ENCODE peak calls at places on chromosomes 13 and 19, in seven cellular contexts. Y is RPMI7951; L is midbrain; K is mesendoderm; V is stimulated activated CD8-positive, alpha-beta memory T cell treated with anti-CD3 and anti-CD28 coated beads, Interleukin-15, amount 100 ng/mL, for 24 hours; P is activated CD8-positive, alpha-beta T cell treated with anti-CD3 and anti-CD28 coated beads, Interleukin-2, amount 10 ng/mL, durations not matched to agents 7 days and 5 days; E is EL. D is an unnamed sample.

GRCh38 chr19:6357995-6358394 is 3.3 kb upstream of the CLPP start:
- DNase-seq in Y (peak), L (no peak), K (no peak), V (no peak), P (no peak), E (no peak), D (no peak)

GRCh38 chr13:44812818-44813217 is 176.5 kb downstream of the NUFIP1 start:
- DNase-seq in Y (no peak), L (no peak), K (no peak), V (no peak), P (no peak), E (no peak), D (no peak)

GRCh38 chr13:51793570-51794273 is 10.2 kb downstream of the DHRS12 start:
- DNase-seq in Y (peak), L (no peak), K (peak), V (no peak), P (no peak), E (peak), D (no peak)

GRCh38 chr19:6752257-6753177 is 13.0 kb downstream of the TRIP10 start:
- DNase-seq in Y (no peak), L (no peak), K (peak), V (no peak), P (no peak), E (no peak), D (no peak)

GRCh38 chr19:39332293-39332692 is 3.5 kb downstream of the GMFG start:
- DNase-seq in Y (no peak), L (no peak), K (no peak), V (no peak), P (no peak), E (no peak), D (no peak)

GRCh38 chr19:18366027-18366435 is 19.9 kb upstream of the GDF15 start:
- DNase-seq in Y (peak), L (no peak), K (no peak), V (no peak), P (no peak), E (no peak), D (no peak)

GRCh38 chr19:9785367-9786331 is 17.1 kb upstream of the ZNF846 start:
- DNase-seq in Y (peak), L (peak), K (peak), V (peak), P (peak), E (peak), D (peak)

GRCh38 chr19:54523403-54523802 is 20.8 kb downstream of the LAIR2 start:
- DNase-seq in Y (peak), L (no peak), K (no peak), V (no peak), P (peak), E (peak), D (no peak)

GRCh38 chr19:340620-341385 is 3.8 kb downstream of the MIER2 start:
- DNase-seq in Y (no peak), L (no peak), K (no peak), V (no peak), P (no peak), E (no peak), D (no peak)

GRCh38 chr13:24068472-24068871 is 92.0 kb upstream of the SPATA13 start:
- DNase-seq in Y (no peak), L (no peak), K (no peak), V (no peak), P (no peak), E (peak), D (no peak)

GRCh38 chr19:39372047-39372802 is 18.7 kb downstream of the PAF1 start:
- DNase-seq in Y (peak), L (peak), K (no peak), V (no peak), P (no peak), E (peak), D (no peak)

GRCh38 chr19:39833464-39834286 is at the start of gene DYRK1B:
- DNase-seq in Y (no peak), L (peak), K (peak), V (peak), P (peak), E (peak), D (peak)

GRCh38 chr19:16066611-16067104 is 9.6 kb upstream of the TPM4 start:
- DNase-seq in Y (peak), L (no peak), K (no peak), V (no peak), P (peak), E (peak), D (no peak)

GRCh38 chr19:1001538-1002166 is 1.4 kb downstream of the GRIN3B start:
- DNase-seq in Y (no peak), L (no peak), K (peak), V (peak), P (peak), E (peak), D (no peak)

GRCh38 chr19:4345656-4346383 is 2.5 kb downstream of the MPND start:
- DNase-seq in Y (no peak), L (no peak), K (no peak), V (no peak), P (no peak), E (no peak), D (no peak)

GRCh38 chr13:46178821-46179220 is 3.2 kb downstream of the LCP1 start:
- DNase-seq in Y (no peak), L (no peak), K (no peak), V (no peak), P (no peak), E (no peak), D (no peak)

GRCh38 chr19:42216653-42217521 is 590 bp downstream of the DEDD2 start:
- DNase-seq in Y (peak), L (peak), K (peak), V (no peak), P (peak), E (peak), D (peak)

GRCh38 chr19:37313335-37313627 is 57.6 kb upstream of the ZNF527 start:
- DNase-seq in Y (no peak), L (no peak), K (no peak), V (no peak), P (no peak), E (no peak), D (no peak)

GRCh38 chr19:7879102-7879770 is 5.0 kb upstream of the PRR36 start:
- DNase-seq in Y (no peak), L (no peak), K (no peak), V (no peak), P (no peak), E (no peak), D (no peak)

GRCh38 chr13:34452831-34453230 is 489.2 kb upstream of the NBEA start:
- DNase-seq in Y (no peak), L (no peak), K (peak), V (no peak), P (no peak), E (no peak), D (no peak)

D was measured in NCI-H510A.